ENCODE peak calls at places on chromosomes 13 and 19, in ten cellular contexts. One of them, this sample, is unnamed.

GRCh38 chr19:55386515-55386947 is 799 bp downstream of the RPL28 start:
- DNase-seq in Caki2: no peak
- DNase-seq in substantia nigra: no peak
- DNase-seq in ELF-1: no peak
- DNase-seq in B cell: peak
- DNase-seq in iPS-NIHi11: no peak
- DNase-seq in GM04504: no peak
- DNase-seq in NCI-H1105: no peak
- DNase-seq in left colon: no peak
- DNase-seq in hypothalamus: no peak
- DNase-seq in this sample: no peak

GRCh38 chr19:33780746-33781145 is 15.9 kb upstream of the KCTD15 start:
- DNase-seq in GM04504: no peak
- DNase-seq in Caki2: no peak
- DNase-seq in B cell: no peak
- DNase-seq in ELF-1: no peak
- DNase-seq in substantia nigra: no peak
- DNase-seq in left colon: no peak
- DNase-seq in iPS-NIHi11: peak
- DNase-seq in NCI-H1105: no peak
- DNase-seq in hypothalamus: no peak
- DNase-seq in this sample: no peak

GRCh38 chr19:17720487-17720839 is 1.2 kb downstream of the MAP1S start:
- DNase-seq in substantia nigra: no peak
- DNase-seq in iPS-NIHi11: no peak
- DNase-seq in left colon: no peak
- DNase-seq in Caki2: no peak
- DNase-seq in NCI-H1105: no peak
- DNase-seq in hypothalamus: no peak
- DNase-seq in ELF-1: no peak
- DNase-seq in GM04504: no peak
- DNase-seq in B cell: no peak
- DNase-seq in this sample: no peak

GRCh38 chr19:51681286-51681956 is 11.7 kb upstream of the SPACA6 start:
- DNase-seq in NCI-H1105: no peak
- DNase-seq in B cell: no peak
- DNase-seq in iPS-NIHi11: no peak
- DNase-seq in hypothalamus: no peak
- DNase-seq in left colon: no peak
- DNase-seq in GM04504: no peak
- DNase-seq in substantia nigra: no peak
- DNase-seq in Caki2: peak
- DNase-seq in ELF-1: peak
- DNase-seq in this sample: peak

GRCh38 chr19:48216933-48217332 is 38.8 kb downstream of the CARD8 start:
- DNase-seq in iPS-NIHi11: no peak
- DNase-seq in ELF-1: peak
- DNase-seq in left colon: no peak
- DNase-seq in substantia nigra: no peak
- DNase-seq in Caki2: no peak
- DNase-seq in NCI-H1105: no peak
- DNase-seq in GM04504: no peak
- DNase-seq in B cell: no peak
- DNase-seq in hypothalamus: no peak
- DNase-seq in this sample: no peak

GRCh38 chr13:81762449-81762848 is 1421.5 kb upstream of the SPRY2 start:
- DNase-seq in substantia nigra: no peak
- DNase-seq in Caki2: no peak
- DNase-seq in NCI-H1105: no peak
- DNase-seq in iPS-NIHi11: no peak
- DNase-seq in ELF-1: no peak
- DNase-seq in B cell: no peak
- DNase-seq in hypothalamus: no peak
- DNase-seq in left colon: no peak
- DNase-seq in GM04504: no peak
- DNase-seq in this sample: no peak

GRCh38 chr13:94842901-94843300 is 130.6 kb upstream of the SOX21 start:
- DNase-seq in Caki2: no peak
- DNase-seq in substantia nigra: no peak
- DNase-seq in iPS-NIHi11: no peak
- DNase-seq in hypothalamus: no peak
- DNase-seq in GM04504: no peak
- DNase-seq in B cell: no peak
- DNase-seq in ELF-1: no peak
- DNase-seq in NCI-H1105: no peak
- DNase-seq in left colon: no peak
- DNase-seq in this sample: no peak

GRCh38 chr19:3029070-3029923 is at the start of gene TLE2:
- DNase-seq in NCI-H1105: no peak
- DNase-seq in ELF-1: no peak
- DNase-seq in Caki2: no peak
- DNase-seq in GM04504: no peak
- DNase-seq in hypothalamus: no peak
- DNase-seq in B cell: peak
- DNase-seq in left colon: no peak
- DNase-seq in substantia nigra: no peak
- DNase-seq in iPS-NIHi11: peak
- DNase-seq in this sample: no peak

GRCh38 chr19:33580026-33580644 is 41.6 kb upstream of the CHST8 start:
- DNase-seq in B cell: no peak
- DNase-seq in GM04504: no peak
- DNase-seq in iPS-NIHi11: no peak
- DNase-seq in NCI-H1105: no peak
- DNase-seq in left colon: no peak
- DNase-seq in hypothalamus: no peak
- DNase-seq in Caki2: no peak
- DNase-seq in ELF-1: no peak
- DNase-seq in substantia nigra: no peak
- DNase-seq in this sample: no peak

GRCh38 chr19:42140125-42140754 is 8.0 kb upstream of the POU2F2 start:
- DNase-seq in hypothalamus: peak
- DNase-seq in GM04504: peak
- DNase-seq in left colon: no peak
- DNase-seq in iPS-NIHi11: peak
- DNase-seq in ELF-1: peak
- DNase-seq in Caki2: peak
- DNase-seq in substantia nigra: peak
- DNase-seq in B cell: no peak
- DNase-seq in NCI-H1105: no peak
- DNase-seq in this sample: no peak

GRCh38 chr13:23468811-23469210 is 35.3 kb upstream of the SACS start:
- DNase-seq in left colon: no peak
- DNase-seq in NCI-H1105: no peak
- DNase-seq in B cell: no peak
- DNase-seq in substantia nigra: no peak
- DNase-seq in Caki2: no peak
- DNase-seq in hypothalamus: no peak
- DNase-seq in iPS-NIHi11: no peak
- DNase-seq in ELF-1: no peak
- DNase-seq in GM04504: no peak
- DNase-seq in this sample: no peak

GRCh38 chr19:720691-721160 is 12.0 kb downstream of the PALM start:
- DNase-seq in iPS-NIHi11: peak
- DNase-seq in NCI-H1105: no peak
- DNase-seq in Caki2: no peak
- DNase-seq in ELF-1: no peak
- DNase-seq in GM04504: no peak
- DNase-seq in hypothalamus: peak
- DNase-seq in substantia nigra: peak
- DNase-seq in B cell: no peak
- DNase-seq in left colon: no peak
- DNase-seq in this sample: no peak